ENCODE peak calls at places on chromosomes 13 and 19, in six cellular contexts. F is A549, D is H1, V is upper lobe of left lung, H is spleen, L is IMR-90. U is an unnamed sample. For H3K4me1, the result is how much of the 10 kb centered on the place peaks cover.

GRCh38 chr13:75482070-75482819 is at the start of gene TBC1D4:
- DNase-seq in H (peak), F (peak), V (peak), D (peak), L (peak), U (peak)

GRCh38 chr19:29384676-29385075 is 141.1 kb upstream of the VSTM2B start:
- DNase-seq in V (no peak), L (no peak), H (peak), D (no peak), F (no peak), U (no peak)

GRCh38 chr13:23752111-23753001 is 136.8 kb downstream of the MIPEP start:
- DNase-seq in F (no peak), H (no peak), V (no peak), D (no peak), L (peak), U (no peak)

GRCh38 chr13:109569938-109570711 is 216.3 kb downstream of the IRS2 start:
- DNase-seq in D (no peak), L (no peak), H (no peak), V (no peak), F (no peak), U (peak)

GRCh38 chr13:30341815-30342570 is 34.6 kb upstream of the KATNAL1 start:
- DNase-seq in D (no peak), F (no peak), V (no peak), L (peak), H (no peak), U (peak)

GRCh38 chr13:19519049-19519448 is 42.3 kb downstream of the TPTE2 start:
- DNase-seq in V (no peak), D (no peak), H (no peak), L (no peak), F (no peak), U (no peak)

GRCh38 chr19:17721821-17722220 is 2.5 kb downstream of the MAP1S start:
- DNase-seq in D (no peak), L (peak), H (no peak), F (no peak), V (no peak), U (no peak)

GRCh38 chr13:101416181-101417042 is at the start of gene NALCN:
- DNase-seq in L (no peak), V (peak), F (peak), D (no peak), H (no peak), U (no peak)

GRCh38 chr19:33797821-33798633 is 1.4 kb downstream of the KCTD15 start:
- DNase-seq in L (peak), F (peak), D (no peak), H (no peak), V (peak), U (peak)

GRCh38 chr19:46766569-46767317 is 20.5 kb upstream of the STRN4 start:
- DNase-seq in H (peak), L (no peak), F (no peak), D (no peak), V (no peak), U (peak)

GRCh38 chr19:55693336-55693974 is 18.4 kb downstream of the EPN1 start:
- DNase-seq in D (no peak), V (peak), H (peak), F (no peak), L (no peak), U (no peak)

GRCh38 chr13:32036131-32036695 is 4.6 kb downstream of the FRY start:
- DNase-seq in D (no peak), L (no peak), H (no peak), V (no peak), F (no peak), U (no peak)

GRCh38 chr19:10086032-10086903 is at the start of gene SHFL:
- DNase-seq in L (peak), D (no peak), V (peak), H (peak), F (peak), U (peak)

GRCh38 chr19:3832001-3832400 is 36.8 kb downstream of the ZFR2 start:
- DNase-seq in L (no peak), F (no peak), D (no peak), H (no peak), V (no peak), U (no peak)

GRCh38 chr13:59047546-59047945 is 1116.2 kb downstream of the DIAPH3 start:
- DNase-seq in V (no peak), D (no peak), H (no peak), F (no peak), L (no peak), U (no peak)

GRCh38 chr13:25778808-25779207 is 273.0 kb downstream of the SHISA2 start:
- DNase-seq in D (no peak), F (no peak), H (no peak), L (no peak), V (no peak), U (no peak)

GRCh38 chr19:53945441-53945840 is 17.3 kb upstream of the CACNG8 start:
- DNase-seq in F (peak), H (no peak), D (no peak), V (no peak), L (peak), U (no peak)

GRCh38 chr19:33298146-33298911 is 4.0 kb downstream of the CEBPA start:
- DNase-seq in H (peak), L (no peak), F (no peak), D (no peak), V (peak), U (peak)

GRCh38 chr13:22789027-22789593 is 391.7 kb upstream of the SGCG start:
- DNase-seq in F (no peak), H (no peak), V (no peak), D (no peak), L (no peak), U (no peak)

GRCh38 chr19:36257512-36257876 is 42.6 kb downstream of the ZNF146 start:
- DNase-seq in F (no peak), L (no peak), D (no peak), V (peak), H (no peak), U (no peak)

GRCh38 chr19:13102666-13103584 is at the start of gene LYL1:
- DNase-seq in H (peak), D (no peak), F (no peak), L (no peak), V (peak), U (peak)

GRCh38 chr19:13102416-13102665 is 317 bp downstream of the LYL1 start:
- DNase-seq in L (no peak), V (no peak), H (no peak), D (no peak), F (no peak), U (no peak)

GRCh38 chr19:13100031-13100588 is 2.5 kb downstream of the LYL1 start:
- DNase-seq in F (no peak), H (peak), L (no peak), V (no peak), D (no peak), U (no peak)

GRCh38 chr19:13100871-13101589 is 1.6 kb downstream of the LYL1 start:
- DNase-seq in H (peak), F (no peak), D (no peak), V (no peak), L (no peak), U (no peak)

GRCh38 chr19:13101590-13102415 is 855 bp downstream of the LYL1 start:
- DNase-seq in F (no peak), H (no peak), V (no peak), L (no peak), D (no peak), U (no peak)
- H3K4me1 ChIP-seq in F (under half), H (half or more), V (half or more), L (under half), D (under half), U (half or more)

DNA sequence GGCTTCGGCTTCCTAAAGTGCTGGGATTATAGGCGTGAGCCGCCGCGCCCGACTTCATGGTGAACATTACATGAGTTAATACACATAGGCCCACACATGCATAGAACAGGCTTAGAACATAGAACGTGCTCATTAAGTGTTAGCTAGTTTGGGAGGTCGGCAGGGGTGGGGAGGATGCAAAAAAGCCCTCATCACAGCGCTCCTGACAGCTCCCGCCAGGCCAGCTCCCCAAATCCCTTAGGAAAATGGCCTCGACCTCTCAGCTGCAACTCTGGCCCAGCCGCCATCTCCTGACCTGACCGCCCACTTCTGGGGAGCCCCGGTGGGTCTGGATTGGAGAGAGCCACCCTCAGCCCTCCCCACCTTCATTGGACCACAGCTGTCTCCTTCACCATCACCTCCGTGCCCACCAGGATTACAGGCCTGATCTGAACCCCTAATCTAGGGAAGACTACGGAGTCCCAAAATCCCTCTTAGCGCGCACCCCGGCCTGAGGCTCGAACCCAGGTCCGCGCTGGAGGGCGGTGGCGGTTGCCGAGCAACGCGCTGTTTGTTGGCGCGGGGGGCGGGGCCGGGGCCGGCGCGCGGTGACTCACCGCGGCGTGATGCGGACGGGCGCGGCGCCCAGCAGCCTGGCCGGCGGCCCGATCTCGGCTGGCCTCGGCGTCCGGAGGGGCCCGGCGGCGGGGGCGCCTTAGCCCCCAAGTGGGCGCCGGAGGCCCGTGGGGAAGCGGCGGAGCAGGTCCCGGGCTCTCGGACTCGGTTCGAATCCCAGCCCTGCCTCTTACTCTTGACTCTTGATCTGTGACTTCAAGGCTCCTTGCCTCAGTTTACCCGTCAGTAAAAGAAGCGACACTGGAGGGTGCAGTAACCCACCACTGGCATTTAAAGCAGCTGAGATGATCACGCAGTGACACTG is 26.7 kb upstream of the NANOS3 start:
- DNase-seq in H (peak), D (no peak), F (no peak), L (peak), V (peak), U (peak)
- TF ChIP-seq POLR2A in H (no peak), D (no peak), F (no peak), L (peak), V (peak), U (no peak)

DNA sequence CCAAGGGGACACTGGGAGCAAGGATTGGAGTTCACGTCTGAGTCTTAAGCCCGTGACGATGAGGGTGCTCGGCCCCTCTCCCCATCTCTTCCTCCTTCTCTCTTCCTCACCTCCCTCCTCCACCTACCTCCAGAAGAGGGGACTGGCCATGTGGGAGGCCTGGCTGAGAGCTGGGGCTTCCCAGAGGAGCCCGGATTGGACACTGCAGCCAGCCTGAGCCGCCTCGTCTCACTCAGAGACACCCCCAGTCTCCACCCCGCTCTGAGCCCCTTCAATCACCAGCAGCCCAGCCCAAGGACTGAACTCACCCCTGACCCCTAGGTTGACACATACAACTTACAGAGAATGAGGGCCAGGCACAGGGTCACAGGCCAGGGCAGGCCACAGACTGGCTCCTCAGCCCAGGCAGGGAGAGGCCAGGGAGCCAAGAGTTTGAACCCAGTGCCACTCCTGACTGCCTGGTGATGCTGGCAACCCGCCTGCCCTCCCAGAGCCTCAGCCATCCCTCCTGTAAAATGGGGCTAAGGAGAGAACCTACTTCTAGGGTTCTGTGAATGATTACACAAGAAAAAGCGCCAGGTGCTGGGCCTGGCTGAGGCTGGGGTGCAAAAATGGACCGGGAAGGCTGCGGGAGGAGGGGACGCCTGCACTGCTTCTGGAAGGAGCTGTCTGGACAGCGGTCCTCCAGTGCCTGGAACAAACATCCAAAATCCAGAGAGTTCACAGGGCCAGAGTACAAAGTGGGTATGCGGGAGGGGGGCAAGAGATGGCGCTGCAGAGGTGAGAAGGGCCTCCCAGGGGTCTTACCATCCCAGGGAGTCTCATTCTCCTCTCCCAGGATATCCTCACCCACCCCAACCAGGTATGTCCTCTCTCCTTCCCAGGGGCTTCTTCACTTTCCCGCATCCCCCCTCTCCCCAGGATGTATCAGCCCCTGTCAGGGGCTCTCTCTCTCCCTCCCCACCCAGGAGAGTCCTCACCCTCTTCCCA is 1.1 kb downstream of the CD79A start:
- DNase-seq in H (no peak), F (no peak), L (no peak), D (no peak), V (no peak), U (no peak)
- H3K4me1 ChIP-seq in H (half or more), F (under half), L (under half), D (under half), V (under half), U (under half)

GRCh38 chr13:40238761-40239160 is 427.7 kb downstream of the FOXO1 start:
- DNase-seq in D (no peak), V (no peak), L (no peak), H (no peak), F (no peak), U (no peak)

GRCh38 chr13:40232321-40232720 is 434.1 kb downstream of the FOXO1 start:
- DNase-seq in V (no peak), H (no peak), F (no peak), D (no peak), L (no peak), U (no peak)

GRCh38 chr13:40236566-40237168 is 429.8 kb downstream of the FOXO1 start:
- DNase-seq in V (no peak), F (no peak), D (no peak), L (no peak), H (no peak), U (no peak)

GRCh38 chr13:40233731-40234195 is 432.7 kb downstream of the FOXO1 start:
- DNase-seq in H (no peak), L (no peak), V (no peak), D (no peak), F (no peak), U (no peak)

GRCh38 chr13:40235160-40235796 is 431.2 kb downstream of the FOXO1 start:
- DNase-seq in H (no peak), L (no peak), D (no peak), V (no peak), F (no peak), U (no peak)
- TF ChIP-seq POLR2A in H (no peak), L (no peak), D (no peak), V (no peak), F (no peak), U (no peak)

DNA sequence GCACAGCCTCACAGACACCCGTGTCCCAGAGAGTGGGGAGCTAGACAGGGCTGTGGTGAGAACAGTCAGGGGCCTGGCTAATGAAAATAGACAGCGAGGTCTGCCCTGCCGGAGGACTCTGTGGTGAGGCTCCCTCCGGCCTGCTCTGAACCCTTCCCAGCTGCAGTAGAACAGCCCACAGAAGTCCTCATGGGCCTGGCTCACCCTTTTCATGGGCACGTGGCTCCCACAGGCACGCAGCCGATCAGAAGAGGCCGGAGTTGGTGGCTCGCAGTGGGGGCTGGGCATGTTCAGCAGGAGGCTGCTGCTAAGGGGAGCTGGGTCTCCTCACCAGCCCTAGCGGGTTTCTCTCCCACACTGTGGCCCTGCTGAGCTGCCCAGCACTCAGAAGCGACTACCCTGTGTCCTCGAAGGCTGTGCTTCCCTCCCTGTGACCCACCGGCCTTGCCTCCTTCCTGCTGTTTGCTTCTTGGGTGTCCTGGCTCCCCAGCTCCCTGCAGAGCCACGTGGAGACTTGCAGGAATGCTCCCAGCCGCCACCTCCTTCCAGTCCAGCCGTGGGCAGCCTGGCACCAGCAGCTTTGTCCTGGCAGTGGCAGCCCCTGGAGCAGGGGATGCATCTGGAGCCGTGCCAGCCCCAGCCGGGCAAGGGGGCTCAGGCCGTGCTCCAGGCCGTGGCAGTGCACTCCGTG is 138.7 kb downstream of the KDM4B start:
- DNase-seq in F (no peak), H (no peak), D (no peak), V (peak), L (no peak), U (no peak)
- H3K4me1 ChIP-seq in F (under half), H (under half), D (under half), V (under half), L (under half), U (under half)

GRCh38 chr19:12159773-12160414 is 3.0 kb upstream of the ZNF136 start:
- DNase-seq in V (peak), F (no peak), L (no peak), D (no peak), H (no peak), U (no peak)

GRCh38 chr19:12166596-12166995 is 3.7 kb downstream of the ZNF136 start:
- DNase-seq in V (no peak), L (peak), D (no peak), H (no peak), F (no peak), U (no peak)

GRCh38 chr19:12163841-12164240 is 945 bp downstream of the ZNF136 start:
- DNase-seq in L (peak), V (no peak), H (no peak), D (no peak), F (no peak), U (no peak)

GRCh38 chr19:12162513-12162881 is 399 bp upstream of the ZNF136 start:
- DNase-seq in L (no peak), F (no peak), H (no peak), D (no peak), V (no peak), U (no peak)

GRCh38 chr19:12162882-12163806 is at the start of gene ZNF136:
- DNase-seq in D (peak), L (peak), H (peak), V (peak), F (peak), U (peak)
- TF ChIP-seq POLR2A in D (peak), L (peak), H (peak), V (peak), F (no peak), U (peak)

GRCh38 chr19:1911995-1912394 is 6.8 kb downstream of the ADAT3 start:
- DNase-seq in L (no peak), H (no peak), D (no peak), F (no peak), V (peak), U (peak)

GRCh38 chr19:1911098-1911497 is 5.9 kb downstream of the ADAT3 start:
- DNase-seq in L (no peak), F (no peak), D (no peak), V (no peak), H (no peak), U (no peak)

GRCh38 chr19:1908364-1908678 is 3.1 kb downstream of the ADAT3 start:
- DNase-seq in H (no peak), L (no peak), V (no peak), F (no peak), D (no peak), U (no peak)

GRCh38 chr19:1907563-1908363 is 2.6 kb downstream of the ADAT3 start:
- DNase-seq in V (peak), D (no peak), L (no peak), F (no peak), H (no peak), U (peak)

DNA sequence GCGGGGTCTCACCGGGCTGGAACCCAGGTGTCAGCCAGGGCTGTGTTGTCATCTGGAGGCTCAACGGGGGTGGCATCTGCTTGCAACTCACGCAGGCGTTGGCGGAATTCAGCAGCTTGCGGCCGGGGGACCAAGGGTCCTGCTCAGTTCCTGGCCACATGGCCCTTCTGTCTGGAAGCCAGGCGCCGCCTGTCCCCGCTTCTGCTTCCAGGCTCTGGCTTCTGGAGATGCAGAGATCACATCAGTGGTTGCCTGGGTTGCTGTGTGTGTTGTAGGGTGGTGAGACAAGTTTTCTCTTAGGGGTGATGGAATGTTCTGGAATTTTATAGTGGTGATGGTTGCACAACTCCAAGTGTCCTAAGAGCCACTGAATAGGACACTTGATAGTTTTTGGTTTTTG is 5.0 kb downstream of the ADAT3 start:
- DNase-seq in D (no peak), H (no peak), F (no peak), L (peak), V (peak), U (no peak)
- H3K4me1 ChIP-seq in D (under half), H (under half), F (under half), L (under half), V (under half), U (half or more)

GRCh38 chr19:13024126-13024957 is 29.1 kb downstream of the NFIX start:
- DNase-seq in D (no peak), L (peak), V (peak), F (no peak), H (no peak), U (no peak)
- TF ChIP-seq POLR2A in D (no peak), L (no peak), V (no peak), F (no peak), H (no peak), U (no peak)

GRCh38 chr13:97231832-97232201 is 9.7 kb downstream of the MBNL2 start:
- DNase-seq in V (no peak), H (no peak), F (no peak), L (peak), D (no peak), U (no peak)

GRCh38 chr13:97226788-97227627 is 4.9 kb downstream of the MBNL2 start:
- DNase-seq in V (no peak), F (no peak), H (no peak), L (no peak), D (no peak), U (peak)

GRCh38 chr13:97228850-97229521 is 6.9 kb downstream of the MBNL2 start:
- DNase-seq in V (no peak), F (no peak), H (no peak), L (peak), D (no peak), U (no peak)

GRCh38 chr13:97231118-97231831 is 9.1 kb downstream of the MBNL2 start:
- DNase-seq in D (no peak), F (no peak), H (no peak), L (no peak), V (no peak), U (no peak)

GRCh38 chr13:97229699-97230098 is 7.6 kb downstream of the MBNL2 start:
- DNase-seq in V (no peak), L (no peak), D (no peak), H (no peak), F (no peak), U (no peak)
- H3K4me1 ChIP-seq in V (half or more), L (under half), D (under half), H (under half), F (under half), U (half or more)

U was measured in stomach.